ENCODE peak calls at places on chromosomes 12 and 14, in ten cellular contexts. K is prostate gland; Z is AG09309; J is A549; E is ovary; Q is CD8-positive, alpha-beta T cell; B is AG10803; C is mammary epithelial cell; D is GM10248; S is nephron progenitor cell. U is an unnamed sample.
A peak's percentile ranks its signal among the peaks of the same experiment; 100 is the strongest.

GRCh38 chr12:24780969-24781368 is 167.9 kb downstream of the BCAT1 start:
- DNase-seq in K (no peak), Z (peak; percentile 35), J (no peak), E (no peak), Q (no peak), B (peak; percentile 50), C (peak; percentile 4), D (peak; percentile 10), S (no peak), U (no peak)

GRCh38 chr12:13941258-13942249 is 39.8 kb downstream of the GRIN2B start:
- DNase-seq in K (no peak), Z (no peak), J (peak; percentile 96), E (no peak), Q (no peak), B (peak; percentile 40), C (peak; percentile 46), D (peak; percentile 39), S (peak; percentile 34), U (no peak)

GRCh38 chr12:131902332-131903241 is 8.2 kb downstream of the ULK1 start:
- DNase-seq in K (no peak), Z (no peak), J (no peak), E (peak; percentile 25), Q (no peak), B (no peak), C (no peak), D (no peak), S (no peak), U (no peak)

GRCh38 chr14:91955168-91955567 is 7.7 kb upstream of the FBLN5 start:
- DNase-seq in K (no peak), Z (no peak), J (no peak), E (no peak), Q (no peak), B (no peak), C (no peak), D (no peak), S (no peak), U (no peak)

GRCh38 chr12:6450091-6450868 is 1.6 kb upstream of the TAPBPL start:
- DNase-seq in K (no peak), Z (no peak), J (no peak), E (no peak), Q (no peak), B (no peak), C (no peak), D (no peak), S (no peak), U (no peak)

GRCh38 chr14:58947156-58947555 is 241.3 kb upstream of the DAAM1 start:
- DNase-seq in K (no peak), Z (no peak), J (no peak), E (no peak), Q (no peak), B (no peak), C (no peak), D (no peak), S (no peak), U (no peak)

GRCh38 chr14:103561381-103562134 is 899 bp downstream of the BAG5 start:
- DNase-seq in K (no peak), Z (no peak), J (no peak), E (no peak), Q (no peak), B (peak; percentile 56), C (peak; percentile 48), D (peak; percentile 64), S (peak; percentile 50), U (no peak)

GRCh38 chr12:127270193-127270592 is 996.8 kb upstream of the TMEM132C start:
- DNase-seq in K (no peak), Z (peak; percentile 89), J (peak; percentile 16), E (no peak), Q (no peak), B (peak; percentile 97), C (peak; percentile 68), D (no peak), S (no peak), U (peak; percentile 64)

GRCh38 chr14:104001003-104001402 is 58.7 kb upstream of the RD3L start:
- DNase-seq in K (no peak), Z (no peak), J (peak; percentile 14), E (no peak), Q (no peak), B (no peak), C (no peak), D (no peak), S (peak; percentile 16), U (no peak)

GRCh38 chr12:19031032-19031431 is 98.5 kb upstream of the PLEKHA5 start:
- DNase-seq in K (no peak), Z (peak; percentile 46), J (peak; percentile 49), E (no peak), Q (no peak), B (peak; percentile 92), C (peak; percentile 94), D (no peak), S (no peak), U (no peak)

GRCh38 chr12:25690996-25691864 is 138.1 kb upstream of the LMNTD1 start:
- DNase-seq in K (no peak), Z (no peak), J (no peak), E (no peak), Q (no peak), B (no peak), C (no peak), D (no peak), S (no peak), U (no peak)

GRCh38 chr14:32205984-32206383 is 2.9 kb upstream of the RNU6-8 start:
- DNase-seq in K (no peak), Z (no peak), J (no peak), E (no peak), Q (no peak), B (no peak), C (peak; percentile 22), D (no peak), S (no peak), U (no peak)
- TF ChIP-seq CTCF in K (no peak), Z (no peak), J (no peak), E (no peak), Q (no peak), B (no peak), C (no peak), D (no peak), S (no peak), U (no peak)

GRCh38 chr12:123807670-123808069 is 45.6 kb downstream of the DNAH10 start:
- DNase-seq in K (no peak), Z (no peak), J (no peak), E (no peak), Q (no peak), B (peak; percentile 9), C (no peak), D (no peak), S (no peak), U (no peak)

GRCh38 chr12:123807002-123807401 is 44.9 kb downstream of the DNAH10 start:
- DNase-seq in K (no peak), Z (no peak), J (no peak), E (no peak), Q (no peak), B (no peak), C (no peak), D (no peak), S (no peak), U (no peak)

GRCh38 chr12:123801573-123802178 is 39.6 kb downstream of the DNAH10 start:
- DNase-seq in K (no peak), Z (peak; percentile 8), J (peak; percentile 43), E (no peak), Q (no peak), B (peak; percentile 43), C (peak; percentile 12), D (peak; percentile 38), S (no peak), U (no peak)

GRCh38 chr12:123808167-123808566 is 46.1 kb downstream of the DNAH10 start:
- DNase-seq in K (no peak), Z (no peak), J (peak; percentile 60), E (no peak), Q (no peak), B (peak; percentile 31), C (no peak), D (no peak), S (peak; percentile 23), U (no peak)

GRCh38 chr12:123805119-123805518 is 43.0 kb downstream of the DNAH10 start:
- DNase-seq in K (no peak), Z (no peak), J (no peak), E (no peak), Q (no peak), B (no peak), C (no peak), D (no peak), S (no peak), U (no peak)
- TF ChIP-seq CTCF in K (no peak), Z (no peak), J (no peak), E (no peak), Q (no peak), B (no peak), C (no peak), D (no peak), S (no peak), U (no peak)

DNA sequence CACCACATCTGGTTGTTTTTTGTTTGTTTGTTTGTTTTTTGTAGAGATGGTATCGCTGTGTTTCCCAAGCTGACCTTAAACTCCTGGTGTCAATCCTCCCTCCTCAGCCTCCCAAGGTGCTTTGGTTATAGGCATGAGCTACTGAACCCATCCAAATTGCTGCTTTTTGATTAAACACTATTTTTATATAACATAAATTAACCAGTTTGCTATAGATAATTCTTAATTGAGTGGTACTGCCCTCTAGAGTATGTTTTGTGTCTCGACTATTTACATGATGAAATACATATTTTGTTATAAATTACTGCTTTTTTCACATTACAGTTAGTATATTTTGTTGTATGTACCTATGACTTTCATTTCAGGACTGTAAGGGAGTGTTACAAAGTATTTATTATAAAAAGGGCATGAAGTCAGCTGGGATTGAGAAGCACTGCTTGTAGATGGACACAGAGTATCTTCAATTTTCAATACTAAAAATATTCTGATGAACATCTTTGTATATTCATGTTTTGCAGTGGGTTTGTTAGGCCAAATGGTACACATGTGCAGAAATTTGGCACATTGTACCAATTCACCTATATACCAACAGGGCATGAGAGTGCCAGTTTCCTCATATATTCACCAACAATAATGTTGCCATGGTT is 14.9 kb upstream of the SCAF11 start:
- DNase-seq in K (no peak), Z (no peak), J (peak; percentile 9), E (no peak), Q (no peak), B (peak; percentile 23), C (no peak), D (no peak), S (no peak), U (no peak)
- TF ChIP-seq CTCF in K (no peak), Z (peak; percentile 29), J (peak; percentile 55), E (no peak), Q (peak; percentile 41), B (peak; percentile 56), C (peak; percentile 35), D (peak; percentile 13), S (no peak), U (peak; percentile 43)

DNA sequence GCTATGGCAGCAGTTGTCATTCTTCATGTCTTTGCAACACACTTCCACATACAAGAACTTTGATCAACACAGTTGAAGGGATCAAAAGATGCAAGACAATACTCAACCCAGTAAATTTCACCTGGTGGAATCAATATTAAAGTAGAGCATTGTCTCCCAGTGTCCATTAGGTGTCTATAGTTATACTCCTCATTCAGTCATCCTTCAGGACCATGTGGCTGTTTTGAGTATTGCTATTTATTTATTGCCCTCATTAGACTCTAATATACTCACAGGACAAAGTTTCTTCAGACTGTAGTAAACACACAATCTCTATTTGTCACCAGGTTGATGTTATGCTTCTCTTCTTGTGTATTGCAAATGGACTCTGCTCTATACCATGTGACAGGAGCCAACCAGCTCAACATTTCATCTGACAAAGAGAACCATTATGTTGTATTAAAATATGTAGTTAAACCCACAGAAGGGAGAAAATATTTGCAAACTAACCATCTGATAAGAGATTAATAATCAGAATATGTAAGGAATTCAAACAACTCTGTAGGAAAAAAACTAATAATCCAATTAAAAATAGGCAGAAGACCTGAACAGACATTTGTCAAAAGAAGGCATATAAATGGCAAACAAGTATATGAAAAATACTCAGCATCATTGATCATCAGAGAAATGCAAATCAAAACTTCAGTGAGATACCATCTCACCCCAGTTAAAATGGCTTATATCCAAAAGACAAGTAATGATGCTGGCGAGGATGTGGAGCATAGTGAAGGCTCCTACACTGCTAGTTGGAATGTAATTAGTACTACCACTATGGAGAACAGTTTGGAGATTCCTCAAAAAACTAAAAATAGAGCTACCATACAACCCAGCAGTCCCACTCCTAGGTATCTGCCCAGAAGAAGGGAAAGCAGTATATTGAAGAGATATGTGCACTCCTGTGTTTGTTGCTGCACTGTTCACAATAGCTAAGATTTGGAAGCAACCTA is 146.3 kb downstream of the TGFB3 start:
- DNase-seq in K (no peak), Z (no peak), J (no peak), E (no peak), Q (no peak), B (peak; percentile 42), C (no peak), D (no peak), S (no peak), U (no peak)
- TF ChIP-seq CTCF in K (no peak), Z (no peak), J (no peak), E (no peak), Q (no peak), B (no peak), C (no peak), D (no peak), S (no peak), U (no peak)

U was measured in CD14-positive monocyte.